ENCODE peak calls at places on chromosomes 12 and 14, in seven cellular contexts. O, U, J, G, A, W and H are unnamed samples.

GRCh38 chr12:67222302-67222701 is 46.9 kb upstream of the CAND1 start:
- ATAC-seq in O (peak; percentile 26), U (peak; percentile 54), W (no peak), G (no peak), A (no peak), J (no peak), H (no peak)

GRCh38 chr14:102544745-102545460 is 35.3 kb upstream of the ANKRD9 start:
- ATAC-seq in U (no peak), G (peak; percentile 68), J (no peak), W (no peak), A (peak; percentile 78), O (peak; percentile 11), H (peak; percentile 84)

GRCh38 chr12:94290353-94290752 is 142.0 kb downstream of the PLXNC1 start:
- ATAC-seq in W (no peak), O (peak; percentile 19), G (peak; percentile 21), A (no peak), J (no peak), U (peak; percentile 75), H (no peak)

GRCh38 chr14:87041290-87042020 is 951.5 kb downstream of the GALC start:
- ATAC-seq in G (no peak), W (no peak), U (no peak), O (peak; percentile 66), J (no peak), A (no peak), H (no peak)

GRCh38 chr12:116352315-116352835 is 74.9 kb upstream of the MED13L start:
- ATAC-seq in O (no peak), A (no peak), J (no peak), U (no peak), G (no peak), W (peak; percentile 9), H (no peak)

GRCh38 chr12:1197264-1198018 is 206.4 kb downstream of the ERC1 start:
- ATAC-seq in J (no peak), U (no peak), O (peak; percentile 98), G (no peak), W (no peak), A (no peak), H (no peak)

GRCh38 chr14:39555749-39556148 is 123.5 kb upstream of the FBXO33 start:
- ATAC-seq in W (no peak), G (no peak), O (no peak), J (no peak), A (no peak), U (no peak), H (no peak)

GRCh38 chr12:116880213-116880816 is 926 bp downstream of the HRK start:
- ATAC-seq in G (no peak), W (no peak), A (no peak), U (no peak), J (no peak), O (no peak), H (no peak)

GRCh38 chr12:76508128-76508661 is 51.4 kb downstream of the OSBPL8 start:
- ATAC-seq in G (no peak), U (no peak), J (no peak), A (no peak), O (peak; percentile 62), W (no peak), H (peak; percentile 74)

GRCh38 chr12:82874935-82875334 is 188.2 kb downstream of the TMTC2 start:
- ATAC-seq in G (peak; percentile 35), A (no peak), U (no peak), O (peak; percentile 93), W (no peak), J (no peak), H (peak; percentile 95)